ENCODE peak calls at places on chromosome 11, in six cellular contexts. P is AG04450, R is PC-3, D is esophagus squamous epithelium, J is HFFc6, W is neural crest cell. E is an unnamed sample.

GRCh38 chr11:75603791-75604736 is 42.0 kb downstream of the SERPINH1 start:
- DNase-seq in P (peak), R (peak), D (no peak), J (peak), W (no peak), E (no peak)

GRCh38 chr11:44592125-44592643 is 26.7 kb downstream of the CD82 start:
- DNase-seq in P (no peak), R (no peak), D (no peak), J (no peak), W (no peak), E (no peak)

GRCh38 chr11:125433454-125434121 is 62.5 kb downstream of the FEZ1 start:
- DNase-seq in P (no peak), R (peak), D (no peak), J (peak), W (peak), E (peak)

GRCh38 chr11:612961-613300 is 2.8 kb downstream of the IRF7 start:
- DNase-seq in P (no peak), R (no peak), D (no peak), J (no peak), W (no peak), E (no peak)

GRCh38 chr11:118068206-118068944 is 8.5 kb upstream of the TMPRSS4 start:
- DNase-seq in P (no peak), R (no peak), D (no peak), J (no peak), W (no peak), E (peak)

GRCh38 chr11:794766-795637 is 3.1 kb downstream of the SLC25A22 start:
- DNase-seq in P (no peak), R (no peak), D (no peak), J (no peak), W (no peak), E (no peak)

GRCh38 chr11:23995891-23996290 is 501.0 kb upstream of the LUZP2 start:
- DNase-seq in P (peak), R (peak), D (no peak), J (no peak), W (no peak), E (no peak)

GRCh38 chr11:2166091-2166851 is 5.3 kb upstream of the INS start:
- DNase-seq in P (no peak), R (peak), D (no peak), J (no peak), W (peak), E (peak)

GRCh38 chr11:30987819-30988218 is 381.7 kb downstream of the DCDC1 start:
- DNase-seq in P (no peak), R (no peak), D (no peak), J (no peak), W (no peak), E (no peak)

GRCh38 chr11:110712643-110713468 is 619 bp upstream of the ARHGAP20 start:
- DNase-seq in P (no peak), R (no peak), D (no peak), J (no peak), W (no peak), E (peak)

GRCh38 chr11:118684187-118684586 is 4.7 kb upstream of the TREH start:
- DNase-seq in P (no peak), R (no peak), D (no peak), J (no peak), W (no peak), E (no peak)

GRCh38 chr11:61505640-61506155 is 2.9 kb upstream of the LRRC10B start:
- DNase-seq in P (no peak), R (no peak), D (no peak), J (peak), W (no peak), E (no peak)

DNA sequence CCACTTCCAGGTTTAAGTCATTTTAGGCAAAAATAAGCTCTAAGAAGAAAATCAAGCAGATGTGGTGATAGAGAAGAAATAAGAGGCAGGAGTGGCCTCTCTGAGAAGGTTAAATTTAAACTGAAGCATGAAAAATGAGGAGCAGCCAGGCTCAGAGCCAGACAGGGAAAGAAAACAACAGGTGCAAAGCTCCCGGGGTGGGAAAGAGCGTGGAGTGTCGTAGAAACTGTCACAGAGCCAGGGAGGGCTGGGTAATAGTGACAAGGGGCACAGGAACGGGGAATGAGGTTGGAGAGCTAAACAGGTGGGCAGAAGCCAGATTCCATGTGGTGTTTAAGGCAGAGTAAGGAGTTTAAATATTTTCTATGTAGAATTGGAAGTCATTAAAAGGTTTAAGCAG is 132.1 kb upstream of the BLID start:
- DNase-seq in P (no peak), R (no peak), D (no peak), J (no peak), W (no peak), E (no peak)
- TF ChIP-seq CTCF in P (no peak), R (no peak), D (no peak), J (no peak), W (no peak), E (no peak)

GRCh38 chr11:65911682-65912568 is 6.9 kb downstream of the C11orf68 start:
- DNase-seq in P (no peak), R (peak), D (no peak), J (peak), W (peak), E (no peak)
- TF ChIP-seq CTCF in P (peak), R (peak), D (no peak), J (peak), W (peak), E (no peak)

GRCh38 chr11:100445231-100445735 is 241.8 kb upstream of the ARHGAP42 start:
- DNase-seq in P (no peak), R (peak), D (no peak), J (no peak), W (no peak), E (no peak)
- TF ChIP-seq CTCF in P (no peak), R (no peak), D (no peak), J (no peak), W (no peak), E (no peak)

GRCh38 chr11:3203221-3204043 is 15.2 kb downstream of the MRGPRG start:
- DNase-seq in P (no peak), R (peak), D (no peak), J (no peak), W (no peak), E (no peak)
- TF ChIP-seq CTCF in P (no peak), R (peak), D (no peak), J (no peak), W (no peak), E (no peak)

GRCh38 chr11:17171916-17172315 is 35.9 kb downstream of the PIK3C2A start:
- DNase-seq in P (no peak), R (no peak), D (no peak), J (no peak), W (no peak), E (no peak)
- TF ChIP-seq CTCF in P (no peak), R (no peak), D (no peak), J (no peak), W (no peak), E (no peak)